ENCODE peak calls at places on chromosomes 6 and 20, in six cellular contexts. One of them, this sample, is unnamed.
A peak's percentile ranks its signal among the peaks of the same experiment; 100 is the strongest.

GRCh38 chr6:142751452-142751851 is 193.5 kb downstream of the HIVEP2 start:
- DNase-seq in GM23338: no peak
- DNase-seq in OCI-LY7: no peak
- DNase-seq in uterus: no peak
- DNase-seq in tibial artery: no peak
- DNase-seq in stomach: no peak
- DNase-seq in this sample: no peak

GRCh38 chr6:129046526-129046925 is 163.6 kb downstream of the LAMA2 start:
- DNase-seq in GM23338: no peak
- DNase-seq in OCI-LY7: no peak
- DNase-seq in uterus: no peak
- DNase-seq in tibial artery: no peak
- DNase-seq in stomach: no peak
- DNase-seq in this sample: no peak

GRCh38 chr6:33424855-33425667 is 5.2 kb downstream of the SYNGAP1 start:
- DNase-seq in GM23338: no peak
- DNase-seq in OCI-LY7: no peak
- DNase-seq in uterus: peak; percentile 55
- DNase-seq in tibial artery: no peak
- DNase-seq in stomach: no peak
- DNase-seq in this sample: no peak

GRCh38 chr6:20464041-20464440 is 62.4 kb downstream of the E2F3 start:
- DNase-seq in GM23338: no peak
- DNase-seq in OCI-LY7: no peak
- DNase-seq in uterus: no peak
- DNase-seq in tibial artery: no peak
- DNase-seq in stomach: no peak
- DNase-seq in this sample: peak; percentile 19

GRCh38 chr6:36130672-36131516 is 581 bp downstream of the MAPK13 start:
- DNase-seq in GM23338: peak; percentile 65
- DNase-seq in OCI-LY7: no peak
- DNase-seq in uterus: no peak
- DNase-seq in tibial artery: peak; percentile 21
- DNase-seq in stomach: peak; percentile 74
- DNase-seq in this sample: peak; percentile 69

GRCh38 chr6:72464246-72464645 is 157.6 kb upstream of the KCNQ5 start:
- DNase-seq in GM23338: no peak
- DNase-seq in OCI-LY7: no peak
- DNase-seq in uterus: no peak
- DNase-seq in tibial artery: no peak
- DNase-seq in stomach: no peak
- DNase-seq in this sample: no peak

GRCh38 chr20:45833883-45834796 is 541 bp downstream of the SNX21 start:
- DNase-seq in GM23338: peak; percentile 84
- DNase-seq in OCI-LY7: no peak
- DNase-seq in uterus: peak; percentile 82
- DNase-seq in tibial artery: peak; percentile 73
- DNase-seq in stomach: peak; percentile 69
- DNase-seq in this sample: peak; percentile 60

GRCh38 chr6:4559281-4559875 is 216.8 kb upstream of the CDYL start:
- DNase-seq in GM23338: no peak
- DNase-seq in OCI-LY7: no peak
- DNase-seq in uterus: no peak
- DNase-seq in tibial artery: no peak
- DNase-seq in stomach: no peak
- DNase-seq in this sample: no peak

GRCh38 chr20:11302436-11302835 is 615.3 kb upstream of the BTBD3 start:
- DNase-seq in GM23338: no peak
- DNase-seq in OCI-LY7: no peak
- DNase-seq in uterus: no peak
- DNase-seq in tibial artery: no peak
- DNase-seq in stomach: no peak
- DNase-seq in this sample: no peak

GRCh38 chr6:136767583-136768307 is 24.5 kb downstream of the MAP3K5 start:
- DNase-seq in GM23338: no peak
- DNase-seq in OCI-LY7: no peak
- DNase-seq in uterus: no peak
- DNase-seq in tibial artery: no peak
- DNase-seq in stomach: no peak
- DNase-seq in this sample: no peak

GRCh38 chr6:73968358-73968757 is 272.4 kb downstream of the CD109 start:
- DNase-seq in GM23338: no peak
- DNase-seq in OCI-LY7: no peak
- DNase-seq in uterus: no peak
- DNase-seq in tibial artery: no peak
- DNase-seq in stomach: no peak
- DNase-seq in this sample: no peak

GRCh38 chr20:7851031-7851490 is 89.2 kb downstream of the HAO1 start:
- DNase-seq in GM23338: peak; percentile 12
- DNase-seq in OCI-LY7: no peak
- DNase-seq in uterus: no peak
- DNase-seq in tibial artery: no peak
- DNase-seq in stomach: no peak
- DNase-seq in this sample: no peak

GRCh38 chr6:15462717-15463525 is 199.9 kb downstream of the DTNBP1 start:
- DNase-seq in GM23338: no peak
- DNase-seq in OCI-LY7: no peak
- DNase-seq in uterus: no peak
- DNase-seq in tibial artery: no peak
- DNase-seq in stomach: no peak
- DNase-seq in this sample: no peak

GRCh38 chr6:129543981-129544380 is 166.0 kb downstream of the ARHGAP18 start:
- DNase-seq in GM23338: no peak
- DNase-seq in OCI-LY7: no peak
- DNase-seq in uterus: no peak
- DNase-seq in tibial artery: no peak
- DNase-seq in stomach: no peak
- DNase-seq in this sample: no peak

GRCh38 chr6:89353118-89353556 is 615 bp upstream of the UBE2J1 start:
- DNase-seq in GM23338: no peak
- DNase-seq in OCI-LY7: peak; percentile 50
- DNase-seq in uterus: no peak
- DNase-seq in tibial artery: no peak
- DNase-seq in stomach: no peak
- DNase-seq in this sample: no peak

GRCh38 chr6:36122495-36123269 is 7.6 kb upstream of the MAPK13 start:
- DNase-seq in GM23338: no peak
- DNase-seq in OCI-LY7: no peak
- DNase-seq in uterus: no peak
- DNase-seq in tibial artery: peak; percentile 9
- DNase-seq in stomach: no peak
- DNase-seq in this sample: no peak

GRCh38 chr6:48985025-48985424 is 478.0 kb downstream of the MMUT start:
- DNase-seq in GM23338: no peak
- DNase-seq in OCI-LY7: no peak
- DNase-seq in uterus: no peak
- DNase-seq in tibial artery: no peak
- DNase-seq in stomach: no peak
- DNase-seq in this sample: no peak

GRCh38 chr6:144467153-144467762 is 182.1 kb downstream of the UTRN start:
- DNase-seq in GM23338: peak; percentile 14
- DNase-seq in OCI-LY7: no peak
- DNase-seq in uterus: no peak
- DNase-seq in tibial artery: no peak
- DNase-seq in stomach: no peak
- DNase-seq in this sample: no peak

GRCh38 chr6:168208436-168208835 is 111.1 kb downstream of the DACT2 start:
- DNase-seq in GM23338: no peak
- DNase-seq in OCI-LY7: no peak
- DNase-seq in uterus: no peak
- DNase-seq in tibial artery: no peak
- DNase-seq in stomach: no peak
- DNase-seq in this sample: no peak

GRCh38 chr6:155419161-155419560 is 36.5 kb downstream of the NOX3 start:
- DNase-seq in GM23338: no peak
- DNase-seq in OCI-LY7: no peak
- DNase-seq in uterus: no peak
- DNase-seq in tibial artery: no peak
- DNase-seq in stomach: no peak
- DNase-seq in this sample: no peak
- H3K4me3 ChIP-seq in GM23338: no peak overlapping the region
- H3K4me3 ChIP-seq in OCI-LY7: no peak overlapping the region
- H3K4me3 ChIP-seq in uterus: no peak overlapping the region
- H3K4me3 ChIP-seq in tibial artery: no peak overlapping the region
- H3K4me3 ChIP-seq in stomach: no peak overlapping the region
- H3K4me3 ChIP-seq in this sample: no peak overlapping the region

GRCh38 chr20:14191559-14191958 is 145.9 kb downstream of the FLRT3 start:
- DNase-seq in GM23338: no peak
- DNase-seq in OCI-LY7: no peak
- DNase-seq in uterus: no peak
- DNase-seq in tibial artery: no peak
- DNase-seq in stomach: no peak
- DNase-seq in this sample: no peak

GRCh38 chr20:14193885-14194284 is 143.5 kb downstream of the FLRT3 start:
- DNase-seq in GM23338: peak; percentile 70
- DNase-seq in OCI-LY7: no peak
- DNase-seq in uterus: no peak
- DNase-seq in tibial artery: no peak
- DNase-seq in stomach: no peak
- DNase-seq in this sample: no peak

GRCh38 chr20:14193443-14193842 is 144.0 kb downstream of the FLRT3 start:
- DNase-seq in GM23338: peak; percentile 30
- DNase-seq in OCI-LY7: no peak
- DNase-seq in uterus: no peak
- DNase-seq in tibial artery: no peak
- DNase-seq in stomach: no peak
- DNase-seq in this sample: no peak

GRCh38 chr20:14189794-14190402 is 147.5 kb downstream of the FLRT3 start:
- DNase-seq in GM23338: peak; percentile 22
- DNase-seq in OCI-LY7: peak; percentile 1
- DNase-seq in uterus: no peak
- DNase-seq in tibial artery: no peak
- DNase-seq in stomach: no peak
- DNase-seq in this sample: no peak
- TF ChIP-seq CTCF in GM23338: peak; percentile 50
- TF ChIP-seq CTCF in OCI-LY7: peak; percentile 69
- TF ChIP-seq CTCF in uterus: no peak
- TF ChIP-seq CTCF in tibial artery: no peak
- TF ChIP-seq CTCF in stomach: no peak
- TF ChIP-seq CTCF in this sample: peak; percentile 29

DNA sequence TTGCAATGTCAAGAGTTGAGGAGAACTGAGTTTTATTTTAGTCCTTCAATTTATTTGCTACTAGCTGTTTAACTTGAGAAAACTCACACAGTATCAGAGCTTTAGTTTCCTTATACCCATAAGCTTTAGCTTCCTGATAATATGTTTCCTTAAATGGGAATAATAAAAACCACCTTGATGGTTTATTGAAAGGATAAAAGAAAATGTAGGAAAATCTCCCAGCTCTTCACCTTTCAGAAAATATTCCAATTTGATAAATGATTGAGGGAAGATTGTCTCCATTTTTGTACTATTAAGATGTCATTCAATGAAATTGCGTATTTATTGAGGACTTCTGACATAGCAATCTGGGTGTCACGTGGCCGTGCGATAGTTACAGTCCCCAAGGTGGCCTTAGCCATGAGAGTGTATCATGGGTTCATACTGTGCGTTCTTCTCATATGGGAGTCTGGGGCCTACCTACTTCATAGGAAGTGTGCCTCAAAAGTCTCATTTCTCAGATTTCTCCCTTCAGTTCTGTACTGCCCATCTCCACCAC is 296.3 kb upstream of the BMP2 start:
- DNase-seq in GM23338: no peak
- DNase-seq in OCI-LY7: no peak
- DNase-seq in uterus: no peak
- DNase-seq in tibial artery: no peak
- DNase-seq in stomach: no peak
- DNase-seq in this sample: no peak
- H3K36me3 ChIP-seq in GM23338: no peaks in the 10 kb centered on the region
- H3K36me3 ChIP-seq in OCI-LY7: no peaks in the 10 kb centered on the region
- H3K36me3 ChIP-seq in uterus: no peaks in the 10 kb centered on the region
- H3K36me3 ChIP-seq in tibial artery: no peaks in the 10 kb centered on the region
- H3K36me3 ChIP-seq in stomach: no peaks in the 10 kb centered on the region
- H3K36me3 ChIP-seq in this sample: no peaks in the 10 kb centered on the region

DNA sequence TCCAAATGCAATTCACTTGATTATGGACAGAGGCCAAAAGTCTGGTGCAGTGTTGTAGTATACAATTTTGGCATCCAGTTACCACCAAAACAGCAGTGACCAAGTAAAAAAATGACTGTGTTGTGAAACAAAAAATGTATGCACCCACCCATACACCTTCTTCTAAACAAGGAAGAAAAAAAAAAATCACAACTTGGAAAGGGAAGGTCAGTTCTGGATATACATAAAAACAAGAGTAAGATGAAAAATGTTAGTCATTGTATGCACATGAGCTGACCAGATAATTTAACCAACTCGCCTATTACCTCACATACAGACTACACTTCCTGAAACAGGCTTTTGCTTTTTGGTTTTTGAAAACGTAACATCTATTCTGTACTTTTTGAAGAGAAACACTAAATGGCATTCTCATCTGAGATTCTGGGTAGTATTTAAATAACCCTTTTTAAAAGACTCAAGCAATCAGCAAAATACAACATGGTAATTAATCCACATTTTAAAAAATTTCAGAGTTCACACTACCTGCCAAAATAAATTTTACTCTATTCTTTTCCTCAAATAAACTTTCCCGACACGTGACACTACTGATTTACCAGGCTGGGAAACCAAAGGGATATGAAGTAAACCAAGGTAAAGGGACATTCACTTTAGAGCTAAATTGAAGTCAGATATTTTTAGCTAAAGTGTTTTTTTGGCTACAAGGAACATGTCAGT is 141.6 kb upstream of the SHLD1 start:
- DNase-seq in GM23338: no peak
- DNase-seq in OCI-LY7: no peak
- DNase-seq in uterus: no peak
- DNase-seq in tibial artery: no peak
- DNase-seq in stomach: no peak
- DNase-seq in this sample: peak; percentile 43
- H3K4me3 ChIP-seq in GM23338: no peak overlapping the region
- H3K4me3 ChIP-seq in OCI-LY7: peak overlapping the region; percentile 79
- H3K4me3 ChIP-seq in uterus: peak overlapping the region; percentile 81
- H3K4me3 ChIP-seq in tibial artery: peak overlapping the region; percentile 72
- H3K4me3 ChIP-seq in stomach: peak overlapping the region; percentile 88
- H3K4me3 ChIP-seq in this sample: peak overlapping the region; percentile 90

DNA sequence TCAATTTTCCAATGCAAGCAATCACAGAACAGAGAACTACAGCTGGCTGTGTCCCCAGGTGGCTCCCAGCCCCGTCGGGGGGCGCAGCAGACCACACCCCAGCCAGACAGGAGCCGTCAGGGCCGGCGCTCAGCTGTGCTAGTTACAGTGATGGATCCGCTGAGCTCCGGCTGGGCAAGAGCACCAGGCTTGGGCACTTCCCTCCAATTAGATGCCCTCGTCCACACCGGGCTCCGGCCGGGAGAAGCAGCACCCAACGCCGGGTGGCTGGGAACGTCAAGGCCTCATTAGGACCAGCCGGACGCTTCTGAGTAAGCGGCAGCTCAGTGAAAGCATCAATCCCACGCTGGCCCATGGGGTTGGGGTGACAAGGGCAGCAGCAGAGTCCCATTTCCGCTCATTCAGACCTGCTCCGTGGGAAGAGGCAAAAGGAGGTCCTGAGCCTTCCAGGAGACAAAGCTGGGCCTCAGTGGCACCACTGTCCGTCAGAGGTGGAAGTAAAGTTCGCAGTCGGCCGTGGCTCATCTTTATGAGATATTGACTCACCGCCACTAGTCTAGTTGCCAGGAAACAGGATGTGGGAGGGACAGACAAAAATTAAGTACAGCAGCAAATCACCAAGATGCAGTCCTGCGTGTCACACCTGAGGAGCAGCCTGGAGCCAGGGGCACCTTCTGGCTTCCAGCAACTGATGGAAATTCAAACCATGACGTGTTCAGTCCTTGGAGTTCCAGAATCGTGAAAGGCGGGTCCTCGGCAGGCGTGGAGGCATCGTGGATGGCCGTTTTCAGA is 164.1 kb downstream of the TAF4 start:
- DNase-seq in GM23338: no peak
- DNase-seq in OCI-LY7: no peak
- DNase-seq in uterus: no peak
- DNase-seq in tibial artery: no peak
- DNase-seq in stomach: no peak
- DNase-seq in this sample: no peak
- TF ChIP-seq CTCF in GM23338: no peak
- TF ChIP-seq CTCF in OCI-LY7: no peak
- TF ChIP-seq CTCF in uterus: no peak
- TF ChIP-seq CTCF in tibial artery: no peak
- TF ChIP-seq CTCF in stomach: no peak
- TF ChIP-seq CTCF in this sample: no peak